ENCODE peak calls at places on chromosome 9, in four cellular contexts. K is neural crest cell, E is mucosa of descending colon, I is A549. R is an unnamed sample.

GRCh38 chr9:114641974-114642373 is 15.6 kb downstream of the TEX53 start:
- DNase-seq in K (no peak), E (no peak), I (no peak), R (no peak)

GRCh38 chr9:3391414-3391813 is 134.4 kb downstream of the RFX3 start:
- DNase-seq in K (no peak), E (peak), I (no peak), R (no peak)

GRCh38 chr9:137694962-137695875 is 76.4 kb downstream of the EHMT1 start:
- DNase-seq in K (peak), E (peak), I (peak), R (peak)

GRCh38 chr9:95750725-95751644 is 124.5 kb upstream of the ERCC6L2 start:
- DNase-seq in K (no peak), E (no peak), I (no peak), R (no peak)

GRCh38 chr9:76245518-76245917 is 148.7 kb downstream of the RFK start:
- DNase-seq in K (no peak), E (no peak), I (no peak), R (no peak)

GRCh38 chr9:105241356-105242043 is 3.0 kb upstream of the SLC44A1 start:
- DNase-seq in K (no peak), E (no peak), I (no peak), R (no peak)

GRCh38 chr9:36992501-36993316 is 41.4 kb downstream of the PAX5 start:
- DNase-seq in K (no peak), E (no peak), I (no peak), R (no peak)

GRCh38 chr9:106616026-106616425 is 246.9 kb upstream of the ZNF462 start:
- DNase-seq in K (no peak), E (no peak), I (no peak), R (no peak)

GRCh38 chr9:21806644-21807043 is 4.2 kb downstream of the MTAP start:
- DNase-seq in K (no peak), E (no peak), I (no peak), R (no peak)

GRCh38 chr9:131618785-131619184 is 73.5 kb downstream of the PRRT1B start:
- DNase-seq in K (no peak), E (no peak), I (no peak), R (no peak)

GRCh38 chr9:70477146-70477745 is 62.8 kb upstream of the KLF9 start:
- DNase-seq in K (no peak), E (no peak), I (no peak), R (no peak)

GRCh38 chr9:131111854-131112311 is 13.5 kb upstream of the NUP214 start:
- DNase-seq in K (peak), E (no peak), I (no peak), R (peak)

GRCh38 chr9:134191455-134192209 is 27.3 kb upstream of the RNU6ATAC start:
- DNase-seq in K (no peak), E (no peak), I (no peak), R (no peak)

GRCh38 chr9:104386425-104387069 is 117.5 kb upstream of the OR13F1 start:
- DNase-seq in K (no peak), E (no peak), I (peak), R (no peak)

DNA sequence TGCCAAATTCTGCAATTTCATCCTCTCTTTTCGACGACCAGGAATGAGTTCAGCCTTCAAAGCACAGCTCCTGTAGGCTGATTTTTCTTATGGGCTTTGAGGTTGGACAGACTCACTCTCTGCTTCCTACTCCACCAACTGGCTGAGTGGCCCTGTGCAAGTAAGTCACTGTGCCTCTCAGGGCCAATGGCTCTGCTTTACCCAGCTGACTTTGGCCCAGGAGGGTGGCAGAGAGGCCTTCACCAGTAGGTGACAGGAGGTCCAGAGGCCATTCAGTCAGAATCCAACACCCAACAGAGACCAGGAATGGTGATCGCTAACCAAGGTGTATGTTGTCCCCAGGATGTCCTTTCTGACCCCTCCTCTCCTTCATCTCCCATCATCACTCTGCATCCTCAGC is 49.5 kb upstream of the ALDH1B1 start:
- DNase-seq in K (no peak), E (no peak), I (no peak), R (no peak)
- TF ChIP-seq CTCF in K (no peak), E (no peak), I (no peak), R (no peak)

GRCh38 chr9:109455861-109456260 is 42.2 kb downstream of the PTPN3 start:
- DNase-seq in K (no peak), E (no peak), I (no peak), R (no peak)
- TF ChIP-seq CTCF in K (no peak), E (no peak), I (no peak), R (no peak)

GRCh38 chr9:26888271-26888670 is 4.3 kb downstream of the CAAP1 start:
- DNase-seq in K (no peak), E (no peak), I (no peak), R (no peak)

GRCh38 chr9:26893030-26893676 is 551 bp upstream of the CAAP1 start:
- DNase-seq in K (no peak), E (no peak), I (no peak), R (no peak)

GRCh38 chr9:26892251-26893029 is at the start of gene CAAP1:
- DNase-seq in K (peak), E (peak), I (peak), R (peak)
- TF ChIP-seq CTCF in K (peak), E (no peak), I (peak), R (peak)

GRCh38 chr9:93291536-93292287 is 107.8 kb downstream of the WNK2 start:
- DNase-seq in K (no peak), E (no peak), I (no peak), R (no peak)

GRCh38 chr9:93292664-93293328 is 108.9 kb downstream of the WNK2 start:
- DNase-seq in K (no peak), E (no peak), I (no peak), R (no peak)

GRCh38 chr9:93292288-93292615 is 108.3 kb downstream of the WNK2 start:
- DNase-seq in K (no peak), E (no peak), I (no peak), R (no peak)

GRCh38 chr9:93288891-93289883 is 105.2 kb downstream of the WNK2 start:
- DNase-seq in K (no peak), E (no peak), I (peak), R (no peak)

DNA sequence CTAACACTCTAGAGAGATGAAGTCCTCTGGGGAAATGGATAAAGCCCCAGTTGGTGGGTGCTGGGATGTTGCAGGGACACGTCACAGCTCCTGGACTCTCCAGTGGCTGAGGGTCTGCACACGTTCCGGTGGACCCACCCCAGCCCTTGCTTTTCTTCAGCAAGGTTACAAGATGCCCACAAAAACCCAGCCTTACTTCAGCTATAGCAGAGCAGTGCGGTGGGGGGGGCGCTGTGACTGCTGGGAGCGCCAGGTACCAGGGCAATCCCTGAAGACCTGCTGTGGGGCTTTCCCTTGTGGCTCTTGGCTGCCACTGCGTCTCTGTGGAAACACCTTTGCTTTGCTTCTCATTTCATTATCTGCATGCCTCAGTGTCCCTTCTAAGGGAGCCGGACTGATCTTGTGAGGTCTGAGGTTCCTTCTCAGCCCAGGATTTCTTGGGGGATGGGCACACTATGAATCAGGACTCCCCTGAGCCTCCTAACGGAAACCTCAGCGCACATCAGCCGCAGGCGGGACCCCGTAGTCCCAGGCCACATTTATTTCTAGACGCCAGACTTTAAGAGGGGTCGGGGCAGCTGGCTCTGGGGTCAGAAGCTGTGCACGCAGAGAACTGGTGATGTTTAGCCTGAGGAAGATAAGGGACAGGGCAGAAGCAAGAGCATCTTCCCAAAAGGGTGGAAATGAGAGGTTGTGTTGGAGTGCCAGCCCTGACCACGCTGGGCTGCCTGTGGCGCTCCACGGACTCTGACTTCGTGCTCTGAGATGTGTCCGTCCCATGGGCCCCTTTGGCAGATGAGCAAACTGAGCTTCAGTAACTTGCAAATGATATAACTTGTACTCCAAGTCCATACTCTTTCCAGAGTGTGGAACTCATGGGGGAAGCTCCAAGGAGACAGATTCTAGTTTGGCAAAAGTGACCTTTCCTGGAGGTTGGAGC is 106.8 kb downstream of the WNK2 start:
- DNase-seq in K (no peak), E (no peak), I (no peak), R (no peak)
- TF ChIP-seq CTCF in K (no peak), E (no peak), I (no peak), R (no peak)

GRCh38 chr9:120534266-120534665 is 45.7 kb downstream of the CDK5RAP2 start:
- DNase-seq in K (no peak), E (no peak), I (no peak), R (no peak)

GRCh38 chr9:120532891-120533290 is 47.1 kb downstream of the CDK5RAP2 start:
- DNase-seq in K (no peak), E (no peak), I (no peak), R (no peak)

GRCh38 chr9:120528834-120529233 is 51.1 kb downstream of the CDK5RAP2 start:
- DNase-seq in K (no peak), E (no peak), I (no peak), R (no peak)

GRCh38 chr9:120532475-120532874 is 47.5 kb downstream of the CDK5RAP2 start:
- DNase-seq in K (no peak), E (peak), I (peak), R (no peak)

DNA sequence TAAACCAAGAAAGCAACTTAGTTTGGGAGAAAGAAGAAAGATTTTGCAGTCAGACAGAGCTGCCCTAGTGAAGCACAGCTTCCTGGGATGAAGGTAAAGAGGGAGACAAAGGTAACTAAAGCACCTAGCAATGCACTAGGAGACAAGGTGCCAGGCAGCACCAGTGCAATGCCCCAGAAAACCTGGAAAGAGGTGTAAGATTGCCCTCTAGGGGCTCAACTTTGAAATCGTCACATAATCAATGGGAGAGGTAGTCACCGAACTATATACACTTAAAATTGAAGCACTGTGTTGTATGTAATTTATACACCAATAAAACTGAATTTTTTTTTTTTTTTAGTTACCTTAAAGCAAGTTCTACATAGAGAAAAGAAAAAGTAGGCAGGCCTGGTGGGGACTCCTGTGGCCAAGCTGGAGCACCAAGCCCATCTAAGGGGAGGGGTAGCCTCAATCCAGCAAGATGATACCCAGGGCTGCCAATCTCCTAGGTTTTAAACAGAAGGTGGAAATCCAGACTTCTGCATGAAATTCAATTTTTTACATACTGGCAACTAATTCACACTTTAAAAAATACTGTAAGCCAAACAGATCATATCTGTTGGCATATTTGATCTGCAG is 48.2 kb downstream of the CDK5RAP2 start:
- DNase-seq in K (no peak), E (peak), I (peak), R (no peak)
- TF ChIP-seq CTCF in K (peak), E (peak), I (peak), R (peak)

DNA sequence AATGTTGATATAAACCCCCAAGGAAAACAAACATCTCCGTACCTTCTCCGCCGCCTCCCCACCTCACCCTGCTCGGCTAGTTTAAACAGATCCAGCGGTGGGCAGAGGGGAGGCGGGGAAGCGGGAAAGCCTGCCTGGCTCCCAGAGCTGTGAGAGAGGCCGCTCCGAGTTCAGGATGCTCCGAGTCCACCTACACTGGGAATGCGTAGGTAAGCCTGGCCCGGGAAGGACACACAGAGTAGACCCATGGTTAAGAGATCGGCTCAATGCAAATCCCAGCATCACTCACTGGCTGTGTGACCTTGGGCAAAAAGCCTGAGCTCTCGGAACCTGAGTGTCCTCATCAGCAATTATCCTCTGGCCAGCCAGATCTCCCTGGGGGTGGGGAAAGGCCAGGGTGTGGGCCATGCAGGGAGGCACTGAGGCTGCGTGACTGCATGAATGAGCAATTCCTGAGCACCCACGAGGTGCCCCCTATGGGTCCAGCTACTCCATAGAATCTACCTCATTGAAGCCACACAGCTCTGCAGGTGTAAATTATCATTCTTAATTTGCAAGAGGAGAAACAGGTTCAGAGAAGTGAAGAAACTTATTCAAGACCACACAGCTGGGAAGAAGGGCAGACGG is 30.5 kb upstream of the LMX1B start:
- DNase-seq in K (no peak), E (no peak), I (no peak), R (no peak)
- TF ChIP-seq CTCF in K (no peak), E (no peak), I (no peak), R (no peak)

GRCh38 chr9:74570879-74571512 is 73.9 kb downstream of the RORB start:
- DNase-seq in K (peak), E (peak), I (peak), R (no peak)
- TF ChIP-seq CTCF in K (peak), E (peak), I (peak), R (peak)

GRCh38 chr9:98774746-98775145 is 21.6 kb downstream of the ANKS6 start:
- DNase-seq in K (no peak), E (no peak), I (peak), R (no peak)
- TF ChIP-seq CTCF in K (peak), E (no peak), I (peak), R (peak)

DNA sequence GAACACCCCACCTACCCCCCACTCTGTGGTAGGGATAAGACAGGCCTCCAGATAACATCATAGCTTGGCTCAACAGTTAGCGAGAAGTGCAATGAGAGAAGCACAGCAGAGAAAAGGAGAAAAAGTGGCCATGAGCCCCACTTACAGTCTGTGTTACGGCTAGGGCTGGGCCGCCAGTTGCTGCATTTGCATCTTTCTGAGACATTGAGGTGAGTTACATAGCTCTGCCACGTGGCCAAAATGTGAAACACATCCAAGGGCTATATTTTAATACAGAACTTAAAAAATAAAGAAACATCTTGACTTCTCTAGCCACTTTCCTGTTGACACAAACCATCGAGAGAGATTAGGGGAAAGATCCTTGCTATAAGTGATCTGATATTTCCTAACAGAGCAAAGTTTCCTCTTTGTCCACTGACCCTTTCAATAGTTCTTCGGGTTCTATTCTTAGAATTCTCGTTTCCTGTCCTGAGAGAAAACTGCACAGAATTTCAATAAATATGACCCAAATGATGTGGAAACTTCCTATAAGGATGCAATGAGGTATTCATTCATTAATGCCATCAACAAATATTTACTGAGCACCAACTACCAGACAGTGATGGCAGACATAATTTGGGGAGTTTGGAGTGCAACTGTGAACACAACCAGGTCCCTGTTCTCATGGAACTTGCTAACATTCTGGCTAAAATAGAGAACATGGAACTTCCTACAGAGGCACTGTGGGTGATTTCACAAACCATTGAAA is 3.3 kb upstream of the TLE4 start:
- DNase-seq in K (no peak), E (no peak), I (no peak), R (no peak)
- TF ChIP-seq CTCF in K (no peak), E (no peak), I (no peak), R (peak)

GRCh38 chr9:91884746-91885687 is 65.0 kb downstream of the ROR2 start:
- DNase-seq in K (peak), E (no peak), I (no peak), R (no peak)

GRCh38 chr9:91883503-91883902 is 66.5 kb downstream of the ROR2 start:
- DNase-seq in K (no peak), E (no peak), I (no peak), R (no peak)

GRCh38 chr9:91884153-91884552 is 65.9 kb downstream of the ROR2 start:
- DNase-seq in K (no peak), E (no peak), I (no peak), R (no peak)

GRCh38 chr9:91880378-91880972 is 69.6 kb downstream of the ROR2 start:
- DNase-seq in K (no peak), E (no peak), I (no peak), R (no peak)

GRCh38 chr9:91882628-91883027 is 67.4 kb downstream of the ROR2 start:
- DNase-seq in K (no peak), E (no peak), I (no peak), R (no peak)
- TF ChIP-seq CTCF in K (no peak), E (no peak), I (no peak), R (no peak)

R was measured in CD14-positive monocyte.